ENCODE peak calls at places on chromosome 4, in five cellular contexts. One of them, this sample, is unnamed.
A peak's percentile ranks its signal among the peaks of the same experiment; 100 is the strongest.

GRCh38 chr4:86223472-86223871 is 136.4 kb downstream of the MAPK10 start:
- DNase-seq in SK-N-SH: peak; percentile 11
- DNase-seq in K562: peak; percentile 62
- DNase-seq in GM12878: no peak
- DNase-seq in IMR-90: peak; percentile 13
- DNase-seq in this sample: peak; percentile 38

GRCh38 chr4:138507527-138507926 is 265.4 kb upstream of the SLC7A11 start:
- DNase-seq in GM12878: no peak
- DNase-seq in SK-N-SH: no peak
- DNase-seq in IMR-90: peak; percentile 69
- DNase-seq in K562: no peak
- DNase-seq in this sample: no peak

GRCh38 chr4:15149842-15150592 is 147.7 kb downstream of the CPEB2 start:
- DNase-seq in K562: peak; percentile 94
- DNase-seq in SK-N-SH: peak; percentile 54
- DNase-seq in IMR-90: peak; percentile 76
- DNase-seq in GM12878: peak; percentile 19
- DNase-seq in this sample: peak; percentile 93

GRCh38 chr4:34814266-34814665 is 1430.0 kb downstream of the ARAP2 start:
- DNase-seq in SK-N-SH: no peak
- DNase-seq in K562: no peak
- DNase-seq in GM12878: no peak
- DNase-seq in IMR-90: no peak
- DNase-seq in this sample: no peak

GRCh38 chr4:152258391-152258790 is 277.5 kb downstream of the FBXW7 start:
- DNase-seq in K562: no peak
- DNase-seq in IMR-90: no peak
- DNase-seq in GM12878: no peak
- DNase-seq in SK-N-SH: no peak
- DNase-seq in this sample: no peak

GRCh38 chr4:158051401-158052235 is 121.2 kb downstream of the GASK1B start:
- DNase-seq in GM12878: no peak
- DNase-seq in IMR-90: peak; percentile 94
- DNase-seq in K562: no peak
- DNase-seq in SK-N-SH: no peak
- DNase-seq in this sample: no peak

GRCh38 chr4:31365006-31365690 is 645.0 kb downstream of the PCDH7 start:
- DNase-seq in SK-N-SH: no peak
- DNase-seq in K562: no peak
- DNase-seq in GM12878: no peak
- DNase-seq in IMR-90: no peak
- DNase-seq in this sample: no peak

GRCh38 chr4:80921441-80921840 is 109.1 kb upstream of the BMP3 start:
- DNase-seq in IMR-90: no peak
- DNase-seq in GM12878: no peak
- DNase-seq in K562: no peak
- DNase-seq in SK-N-SH: no peak
- DNase-seq in this sample: no peak

DNA sequence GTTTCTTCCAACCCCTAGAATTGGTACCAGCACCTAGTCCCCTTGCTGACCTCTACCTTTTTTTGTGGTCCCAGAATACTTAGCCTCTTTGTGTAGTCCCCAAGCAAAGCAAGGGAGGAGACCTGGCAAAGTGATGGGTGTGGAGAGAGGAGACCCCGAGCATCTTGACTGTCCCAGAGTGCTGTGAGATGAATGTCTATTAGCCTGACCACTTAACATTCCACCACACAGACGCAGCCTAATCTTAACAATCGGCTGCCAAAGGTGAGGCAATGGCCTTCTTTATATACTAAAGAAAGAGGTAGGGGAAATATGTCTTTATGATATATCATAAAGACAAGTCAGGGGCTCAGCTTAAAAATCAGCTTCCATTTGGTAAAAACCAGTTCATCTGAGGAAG is 55.9 kb downstream of the TRIM2 start:
- DNase-seq in IMR-90: no peak
- DNase-seq in K562: no peak
- DNase-seq in GM12878: no peak
- DNase-seq in SK-N-SH: no peak
- DNase-seq in this sample: no peak
- TF ChIP-seq MXI1 in IMR-90: no peak
- TF ChIP-seq MXI1 in K562: no peak
- TF ChIP-seq MXI1 in GM12878: no peak
- TF ChIP-seq MXI1 in SK-N-SH: no peak
- TF ChIP-seq MXI1 in this sample: no peak

DNA sequence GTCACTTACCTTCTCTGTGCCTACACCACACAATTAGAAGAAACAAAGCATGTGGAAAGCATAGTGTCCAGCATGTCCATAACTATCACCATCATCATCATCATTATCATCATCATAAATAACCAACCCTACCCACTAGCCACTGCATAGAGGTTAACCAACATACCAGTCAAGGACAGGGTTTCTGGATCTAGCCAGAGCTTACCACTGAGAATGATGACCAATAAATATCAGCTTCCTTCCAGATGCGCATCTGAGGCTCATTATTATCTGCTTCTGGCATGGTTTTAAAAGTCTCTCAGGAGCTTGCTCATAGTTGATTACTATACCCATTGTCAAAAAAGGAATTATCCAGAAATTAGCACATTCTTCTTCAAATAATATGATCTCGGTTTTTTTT is 25.5 kb upstream of the MYOZ2 start:
- DNase-seq in IMR-90: no peak
- DNase-seq in GM12878: no peak
- DNase-seq in SK-N-SH: no peak
- DNase-seq in K562: no peak
- DNase-seq in this sample: no peak
- TF ChIP-seq MXI1 in IMR-90: no peak
- TF ChIP-seq MXI1 in GM12878: no peak
- TF ChIP-seq MXI1 in SK-N-SH: no peak
- TF ChIP-seq MXI1 in K562: no peak
- TF ChIP-seq MXI1 in this sample: no peak

GRCh38 chr4:20829958-20830357 is 129.7 kb downstream of the PACRGL start:
- DNase-seq in K562: no peak
- DNase-seq in IMR-90: peak; percentile 6
- DNase-seq in SK-N-SH: no peak
- DNase-seq in GM12878: no peak
- DNase-seq in this sample: no peak
- TF ChIP-seq MXI1 in K562: no peak
- TF ChIP-seq MXI1 in IMR-90: no peak
- TF ChIP-seq MXI1 in SK-N-SH: no peak
- TF ChIP-seq MXI1 in GM12878: no peak
- TF ChIP-seq MXI1 in this sample: no peak

GRCh38 chr4:159158083-159158617 is 55.3 kb downstream of the RAPGEF2 start:
- DNase-seq in SK-N-SH: no peak
- DNase-seq in K562: no peak
- DNase-seq in IMR-90: no peak
- DNase-seq in GM12878: no peak
- DNase-seq in this sample: no peak

GRCh38 chr4:159159611-159160010 is 56.7 kb downstream of the RAPGEF2 start:
- DNase-seq in GM12878: no peak
- DNase-seq in SK-N-SH: no peak
- DNase-seq in IMR-90: no peak
- DNase-seq in K562: no peak
- DNase-seq in this sample: no peak

GRCh38 chr4:159160242-159160641 is 57.4 kb downstream of the RAPGEF2 start:
- DNase-seq in IMR-90: no peak
- DNase-seq in K562: no peak
- DNase-seq in GM12878: no peak
- DNase-seq in SK-N-SH: peak; percentile 58
- DNase-seq in this sample: no peak

GRCh38 chr4:159162576-159162975 is 59.7 kb downstream of the RAPGEF2 start:
- DNase-seq in IMR-90: no peak
- DNase-seq in GM12878: no peak
- DNase-seq in K562: no peak
- DNase-seq in SK-N-SH: no peak
- DNase-seq in this sample: no peak

GRCh38 chr4:159158989-159159388 is 56.1 kb downstream of the RAPGEF2 start:
- DNase-seq in IMR-90: no peak
- DNase-seq in SK-N-SH: no peak
- DNase-seq in K562: no peak
- DNase-seq in GM12878: no peak
- DNase-seq in this sample: no peak
- TF ChIP-seq MXI1 in IMR-90: no peak
- TF ChIP-seq MXI1 in SK-N-SH: no peak
- TF ChIP-seq MXI1 in K562: no peak
- TF ChIP-seq MXI1 in GM12878: no peak
- TF ChIP-seq MXI1 in this sample: no peak

GRCh38 chr4:1080961-1081688 is 32.2 kb downstream of the RNF212 start:
- DNase-seq in GM12878: no peak
- DNase-seq in SK-N-SH: no peak
- DNase-seq in K562: no peak
- DNase-seq in IMR-90: peak; percentile 71
- DNase-seq in this sample: no peak

GRCh38 chr4:1084394-1084793 is 29.0 kb downstream of the RNF212 start:
- DNase-seq in GM12878: no peak
- DNase-seq in SK-N-SH: no peak
- DNase-seq in K562: no peak
- DNase-seq in IMR-90: no peak
- DNase-seq in this sample: no peak

GRCh38 chr4:1081689-1082040 is 31.7 kb downstream of the RNF212 start:
- DNase-seq in IMR-90: peak; percentile 63
- DNase-seq in GM12878: no peak
- DNase-seq in SK-N-SH: no peak
- DNase-seq in K562: no peak
- DNase-seq in this sample: no peak

GRCh38 chr4:1080432-1080831 is 32.9 kb downstream of the RNF212 start:
- DNase-seq in IMR-90: no peak
- DNase-seq in K562: no peak
- DNase-seq in GM12878: no peak
- DNase-seq in SK-N-SH: no peak
- DNase-seq in this sample: no peak

DNA sequence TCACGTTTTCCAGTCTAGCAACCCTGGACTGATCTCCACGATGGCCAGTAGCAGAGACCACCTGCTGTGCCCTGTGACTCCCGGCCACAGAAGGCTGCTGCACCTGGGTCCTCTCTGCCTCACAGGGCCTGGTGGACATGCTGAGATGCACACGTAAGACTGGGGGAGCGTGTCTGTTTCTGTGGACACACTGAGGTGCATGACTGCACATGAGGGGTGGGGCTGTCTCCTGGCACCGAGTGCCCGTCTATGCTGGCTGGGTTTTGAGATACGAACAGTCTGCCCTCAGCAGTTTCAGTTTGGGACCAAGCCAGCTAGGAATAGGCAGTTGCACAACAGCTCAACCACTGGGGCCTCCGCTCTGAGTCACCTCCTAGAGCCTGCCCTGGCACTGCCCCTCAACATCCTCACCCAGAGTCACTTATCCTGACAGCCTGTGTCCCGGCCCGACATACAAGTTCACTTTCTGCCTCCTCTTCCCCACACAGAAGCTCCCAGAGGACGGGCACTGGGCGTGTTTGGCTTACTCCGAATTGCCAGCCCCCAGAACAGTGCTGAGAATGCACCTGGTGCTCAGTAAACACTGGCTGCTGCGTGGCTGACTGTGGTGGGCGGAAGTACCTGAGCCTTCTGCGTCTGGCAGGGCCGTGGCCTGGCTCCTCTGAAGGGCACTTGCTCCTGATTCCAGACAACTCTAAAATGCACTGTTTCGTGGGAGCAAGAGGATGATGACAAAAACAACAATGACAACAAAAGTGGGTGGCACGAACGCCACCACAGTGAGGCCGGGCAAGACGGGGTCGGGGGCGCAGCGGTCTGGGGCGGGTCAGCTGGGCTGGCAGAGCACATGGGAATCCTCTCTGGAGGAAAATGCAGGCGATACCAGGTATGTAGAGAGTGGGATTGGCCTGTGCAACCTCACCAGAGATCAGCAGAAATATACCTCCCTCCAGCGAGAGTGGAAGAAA is 30.9 kb downstream of the RNF212 start:
- DNase-seq in GM12878: no peak
- DNase-seq in IMR-90: peak; percentile 70
- DNase-seq in SK-N-SH: no peak
- DNase-seq in K562: no peak
- DNase-seq in this sample: no peak
- TF ChIP-seq MXI1 in GM12878: no peak
- TF ChIP-seq MXI1 in IMR-90: no peak
- TF ChIP-seq MXI1 in SK-N-SH: no peak
- TF ChIP-seq MXI1 in K562: no peak
- TF ChIP-seq MXI1 in this sample: no peak

GRCh38 chr4:172662113-172662512 is 506.5 kb upstream of the GALNT7 start:
- DNase-seq in IMR-90: no peak
- DNase-seq in K562: no peak
- DNase-seq in SK-N-SH: no peak
- DNase-seq in GM12878: no peak
- DNase-seq in this sample: no peak

DNA sequence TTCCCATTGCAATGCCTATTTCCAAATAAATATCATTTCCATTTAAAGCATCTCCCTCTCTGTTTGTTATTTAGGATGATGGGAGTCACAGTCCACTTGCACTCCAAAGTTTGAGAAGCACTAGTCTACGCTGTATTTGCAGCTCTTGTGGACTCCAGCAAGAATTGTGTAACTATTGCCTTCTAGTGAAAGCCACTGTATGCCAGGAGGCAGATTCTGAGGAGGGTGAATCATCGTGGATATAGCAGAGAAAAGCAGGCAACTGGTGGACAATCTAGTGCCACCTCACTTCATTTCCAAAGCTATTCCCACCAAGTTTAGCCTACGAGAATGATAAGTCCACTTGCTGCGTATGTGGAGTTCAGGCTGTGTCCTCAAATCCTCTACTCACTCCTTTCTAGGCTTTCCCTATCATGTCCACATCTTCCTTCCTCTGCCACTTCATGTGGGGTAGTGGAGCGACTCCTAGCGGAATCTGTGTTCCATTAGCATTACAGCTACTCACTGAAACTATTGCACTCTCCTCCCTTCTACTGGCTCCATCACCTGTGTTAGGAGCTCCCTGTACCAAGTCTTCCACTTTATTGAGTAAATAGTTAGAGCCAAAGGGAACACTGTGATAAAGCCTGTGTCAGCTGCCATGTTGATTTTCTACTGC is 501.8 kb upstream of the GALNT7 start:
- DNase-seq in K562: peak; percentile 9
- DNase-seq in IMR-90: peak; percentile 22
- DNase-seq in SK-N-SH: no peak
- DNase-seq in GM12878: no peak
- DNase-seq in this sample: no peak
- TF ChIP-seq MXI1 in K562: no peak
- TF ChIP-seq MXI1 in IMR-90: no peak
- TF ChIP-seq MXI1 in SK-N-SH: no peak
- TF ChIP-seq MXI1 in GM12878: no peak
- TF ChIP-seq MXI1 in this sample: no peak

DNA sequence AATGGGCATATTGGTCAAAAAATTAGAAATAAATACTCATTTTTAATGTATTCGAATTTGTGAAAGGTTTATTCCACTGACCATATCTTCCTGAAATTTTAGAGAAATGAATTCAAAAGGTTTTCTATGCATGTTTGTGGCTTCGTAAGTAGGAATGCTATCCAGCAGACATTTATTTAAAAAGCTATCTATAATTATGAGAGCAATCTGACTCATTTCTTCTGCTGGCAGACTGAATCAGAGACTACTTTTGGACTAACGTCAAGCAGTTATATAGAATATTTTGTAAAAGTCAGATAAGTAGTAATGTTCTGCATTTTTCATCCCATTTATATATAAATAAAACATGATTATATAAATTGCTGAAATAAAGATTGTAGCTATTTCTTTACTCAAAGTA is 125.0 kb downstream of the SPCS3 start:
- DNase-seq in IMR-90: peak; percentile 91
- DNase-seq in GM12878: no peak
- DNase-seq in K562: no peak
- DNase-seq in SK-N-SH: no peak
- DNase-seq in this sample: no peak
- TF ChIP-seq MXI1 in IMR-90: no peak
- TF ChIP-seq MXI1 in GM12878: no peak
- TF ChIP-seq MXI1 in K562: no peak
- TF ChIP-seq MXI1 in SK-N-SH: no peak
- TF ChIP-seq MXI1 in this sample: no peak

This sample was measured in HepG2.